ENCODE peak calls at places on chromosomes 3 and 15, in seven cellular contexts. One of them, this sample, is unnamed.

GRCh38 chr3:133812872-133813271 is 7.3 kb downstream of the SRPRB start:
- DNase-seq in transverse colon: no peak
- DNase-seq in CD4-positive, alpha-beta T cell: no peak
- DNase-seq in A549: no peak
- DNase-seq in right atrium auricular region: no peak
- DNase-seq in esophagus squamous epithelium: no peak
- DNase-seq in coronary artery: no peak
- DNase-seq in this sample: no peak

GRCh38 chr3:185489462-185489861 is 9.4 kb downstream of the TMEM41A start:
- DNase-seq in transverse colon: peak
- DNase-seq in CD4-positive, alpha-beta T cell: no peak
- DNase-seq in A549: no peak
- DNase-seq in right atrium auricular region: no peak
- DNase-seq in esophagus squamous epithelium: no peak
- DNase-seq in coronary artery: no peak
- DNase-seq in this sample: no peak

GRCh38 chr3:193974591-193974990 is 161.4 kb upstream of the HES1 start:
- DNase-seq in transverse colon: no peak
- DNase-seq in CD4-positive, alpha-beta T cell: no peak
- DNase-seq in A549: no peak
- DNase-seq in right atrium auricular region: no peak
- DNase-seq in esophagus squamous epithelium: no peak
- DNase-seq in coronary artery: no peak
- DNase-seq in this sample: no peak

GRCh38 chr3:184129012-184129411 is 6.1 kb upstream of the EIF2B5 start:
- DNase-seq in transverse colon: no peak
- DNase-seq in CD4-positive, alpha-beta T cell: no peak
- DNase-seq in A549: no peak
- DNase-seq in right atrium auricular region: no peak
- DNase-seq in esophagus squamous epithelium: no peak
- DNase-seq in coronary artery: no peak
- DNase-seq in this sample: no peak

GRCh38 chr3:49133226-49133951 is 539 bp upstream of the LAMB2 start:
- DNase-seq in transverse colon: peak
- DNase-seq in CD4-positive, alpha-beta T cell: no peak
- DNase-seq in A549: peak
- DNase-seq in right atrium auricular region: peak
- DNase-seq in esophagus squamous epithelium: no peak
- DNase-seq in coronary artery: peak
- DNase-seq in this sample: peak

GRCh38 chr3:186589115-186589514 is 18.6 kb downstream of the DNAJB11 start:
- DNase-seq in transverse colon: no peak
- DNase-seq in CD4-positive, alpha-beta T cell: no peak
- DNase-seq in A549: peak
- DNase-seq in right atrium auricular region: no peak
- DNase-seq in esophagus squamous epithelium: no peak
- DNase-seq in coronary artery: no peak
- DNase-seq in this sample: no peak

GRCh38 chr3:32952369-32953067 is 1.1 kb downstream of the CCR4 start:
- DNase-seq in transverse colon: no peak
- DNase-seq in CD4-positive, alpha-beta T cell: no peak
- DNase-seq in A549: no peak
- DNase-seq in right atrium auricular region: no peak
- DNase-seq in esophagus squamous epithelium: no peak
- DNase-seq in coronary artery: no peak
- DNase-seq in this sample: no peak

GRCh38 chr15:85499498-85499897 is 119.1 kb downstream of the AKAP13 start:
- DNase-seq in transverse colon: no peak
- DNase-seq in CD4-positive, alpha-beta T cell: no peak
- DNase-seq in A549: no peak
- DNase-seq in right atrium auricular region: no peak
- DNase-seq in esophagus squamous epithelium: no peak
- DNase-seq in coronary artery: no peak
- DNase-seq in this sample: no peak

GRCh38 chr15:49236869-49237268 is 66.8 kb downstream of the GALK2 start:
- DNase-seq in transverse colon: no peak
- DNase-seq in CD4-positive, alpha-beta T cell: no peak
- DNase-seq in A549: no peak
- DNase-seq in right atrium auricular region: no peak
- DNase-seq in esophagus squamous epithelium: no peak
- DNase-seq in coronary artery: no peak
- DNase-seq in this sample: no peak

GRCh38 chr3:32405711-32406323 is 14.2 kb downstream of the CMTM7 start:
- DNase-seq in transverse colon: no peak
- DNase-seq in CD4-positive, alpha-beta T cell: no peak
- DNase-seq in A549: no peak
- DNase-seq in right atrium auricular region: no peak
- DNase-seq in esophagus squamous epithelium: no peak
- DNase-seq in coronary artery: no peak
- DNase-seq in this sample: no peak

GRCh38 chr3:105705011-105705410 is 163.8 kb downstream of the CBLB start:
- DNase-seq in transverse colon: no peak
- DNase-seq in CD4-positive, alpha-beta T cell: no peak
- DNase-seq in A549: no peak
- DNase-seq in right atrium auricular region: no peak
- DNase-seq in esophagus squamous epithelium: no peak
- DNase-seq in coronary artery: no peak
- DNase-seq in this sample: no peak

GRCh38 chr3:112734718-112735350 is 93.9 kb upstream of the CCDC80 start:
- DNase-seq in transverse colon: peak
- DNase-seq in CD4-positive, alpha-beta T cell: peak
- DNase-seq in A549: peak
- DNase-seq in right atrium auricular region: peak
- DNase-seq in esophagus squamous epithelium: no peak
- DNase-seq in coronary artery: no peak
- DNase-seq in this sample: peak

GRCh38 chr15:27017168-27017809 is 46.3 kb downstream of the GABRG3 start:
- DNase-seq in transverse colon: no peak
- DNase-seq in CD4-positive, alpha-beta T cell: no peak
- DNase-seq in A549: peak
- DNase-seq in right atrium auricular region: no peak
- DNase-seq in esophagus squamous epithelium: no peak
- DNase-seq in coronary artery: no peak
- DNase-seq in this sample: peak

GRCh38 chr15:58676766-58677165 is 72.7 kb downstream of the ADAM10 start:
- DNase-seq in transverse colon: no peak
- DNase-seq in CD4-positive, alpha-beta T cell: no peak
- DNase-seq in A549: no peak
- DNase-seq in right atrium auricular region: no peak
- DNase-seq in esophagus squamous epithelium: no peak
- DNase-seq in coronary artery: no peak
- DNase-seq in this sample: no peak

GRCh38 chr3:181700168-181701087 is 11.3 kb upstream of the SOX2 start:
- DNase-seq in transverse colon: peak
- DNase-seq in CD4-positive, alpha-beta T cell: no peak
- DNase-seq in A549: peak
- DNase-seq in right atrium auricular region: no peak
- DNase-seq in esophagus squamous epithelium: no peak
- DNase-seq in coronary artery: no peak
- DNase-seq in this sample: no peak

DNA sequence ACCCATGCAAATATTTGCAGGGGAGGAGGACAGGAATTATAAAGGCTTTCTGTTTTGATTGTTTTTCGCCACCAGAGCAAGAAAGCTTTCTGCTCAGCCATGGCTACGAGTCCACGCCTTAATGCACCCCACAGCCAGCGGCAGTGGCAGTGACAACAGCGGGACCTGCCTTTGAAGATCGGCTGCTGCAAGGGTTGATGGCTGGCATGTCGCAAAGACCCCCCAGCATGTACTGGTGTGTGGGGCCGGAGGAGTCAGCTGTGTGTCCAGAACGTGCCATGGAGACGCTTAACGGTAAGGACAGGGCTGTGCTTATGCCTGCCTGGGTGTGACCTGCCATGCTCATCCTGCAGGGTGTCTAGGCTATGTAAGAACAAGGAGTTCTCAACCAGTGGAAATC is 5.3 kb downstream of the LRRK1 start:
- DNase-seq in transverse colon: no peak
- DNase-seq in CD4-positive, alpha-beta T cell: no peak
- DNase-seq in A549: no peak
- DNase-seq in right atrium auricular region: no peak
- DNase-seq in esophagus squamous epithelium: no peak
- DNase-seq in coronary artery: no peak
- DNase-seq in this sample: no peak
- H3K27ac ChIP-seq in transverse colon: no peak
- H3K27ac ChIP-seq in CD4-positive, alpha-beta T cell: no peak
- H3K27ac ChIP-seq in A549: no peak
- H3K27ac ChIP-seq in right atrium auricular region: no peak
- H3K27ac ChIP-seq in esophagus squamous epithelium: no peak
- H3K27ac ChIP-seq in coronary artery: no peak
- H3K27ac ChIP-seq in this sample: no peak

DNA sequence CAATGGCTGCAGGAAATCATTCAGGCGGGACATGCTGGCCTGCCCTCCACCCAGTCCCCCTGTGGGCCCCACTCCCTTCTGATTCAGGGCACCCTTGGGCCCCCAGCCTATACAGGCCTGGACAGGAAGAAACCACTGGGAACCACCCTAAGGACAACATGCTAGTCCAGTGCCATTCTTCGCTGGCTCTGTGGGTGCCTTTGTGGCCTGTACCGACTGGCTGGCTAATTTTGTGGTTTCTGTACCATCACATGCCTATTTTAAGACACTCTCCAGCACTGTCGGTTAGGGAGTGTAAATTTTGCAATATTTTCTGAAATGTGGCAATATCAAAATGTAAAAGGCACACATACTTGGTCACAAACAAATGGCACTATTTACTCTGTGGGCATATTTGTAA is 61.4 kb upstream of the POLG start:
- DNase-seq in transverse colon: no peak
- DNase-seq in CD4-positive, alpha-beta T cell: no peak
- DNase-seq in A549: no peak
- DNase-seq in right atrium auricular region: no peak
- DNase-seq in esophagus squamous epithelium: no peak
- DNase-seq in coronary artery: no peak
- DNase-seq in this sample: no peak
- H3K27ac ChIP-seq in transverse colon: no peak
- H3K27ac ChIP-seq in CD4-positive, alpha-beta T cell: no peak
- H3K27ac ChIP-seq in A549: no peak
- H3K27ac ChIP-seq in right atrium auricular region: no peak
- H3K27ac ChIP-seq in esophagus squamous epithelium: no peak
- H3K27ac ChIP-seq in coronary artery: no peak
- H3K27ac ChIP-seq in this sample: peak

GRCh38 chr15:65044724-65045481 is at the start of gene SLC51B:
- DNase-seq in transverse colon: peak
- DNase-seq in CD4-positive, alpha-beta T cell: no peak
- DNase-seq in A549: no peak
- DNase-seq in right atrium auricular region: no peak
- DNase-seq in esophagus squamous epithelium: no peak
- DNase-seq in coronary artery: no peak
- DNase-seq in this sample: no peak
- H3K27ac ChIP-seq in transverse colon: peak
- H3K27ac ChIP-seq in CD4-positive, alpha-beta T cell: no peak
- H3K27ac ChIP-seq in A549: peak
- H3K27ac ChIP-seq in right atrium auricular region: no peak
- H3K27ac ChIP-seq in esophagus squamous epithelium: peak
- H3K27ac ChIP-seq in coronary artery: no peak
- H3K27ac ChIP-seq in this sample: no peak

GRCh38 chr3:61846488-61846887 is 285.1 kb downstream of the PTPRG start:
- DNase-seq in transverse colon: no peak
- DNase-seq in CD4-positive, alpha-beta T cell: no peak
- DNase-seq in A549: no peak
- DNase-seq in right atrium auricular region: no peak
- DNase-seq in esophagus squamous epithelium: no peak
- DNase-seq in coronary artery: no peak
- DNase-seq in this sample: no peak

GRCh38 chr3:61844346-61844745 is 283.0 kb downstream of the PTPRG start:
- DNase-seq in transverse colon: no peak
- DNase-seq in CD4-positive, alpha-beta T cell: no peak
- DNase-seq in A549: no peak
- DNase-seq in right atrium auricular region: no peak
- DNase-seq in esophagus squamous epithelium: no peak
- DNase-seq in coronary artery: no peak
- DNase-seq in this sample: no peak

DNA sequence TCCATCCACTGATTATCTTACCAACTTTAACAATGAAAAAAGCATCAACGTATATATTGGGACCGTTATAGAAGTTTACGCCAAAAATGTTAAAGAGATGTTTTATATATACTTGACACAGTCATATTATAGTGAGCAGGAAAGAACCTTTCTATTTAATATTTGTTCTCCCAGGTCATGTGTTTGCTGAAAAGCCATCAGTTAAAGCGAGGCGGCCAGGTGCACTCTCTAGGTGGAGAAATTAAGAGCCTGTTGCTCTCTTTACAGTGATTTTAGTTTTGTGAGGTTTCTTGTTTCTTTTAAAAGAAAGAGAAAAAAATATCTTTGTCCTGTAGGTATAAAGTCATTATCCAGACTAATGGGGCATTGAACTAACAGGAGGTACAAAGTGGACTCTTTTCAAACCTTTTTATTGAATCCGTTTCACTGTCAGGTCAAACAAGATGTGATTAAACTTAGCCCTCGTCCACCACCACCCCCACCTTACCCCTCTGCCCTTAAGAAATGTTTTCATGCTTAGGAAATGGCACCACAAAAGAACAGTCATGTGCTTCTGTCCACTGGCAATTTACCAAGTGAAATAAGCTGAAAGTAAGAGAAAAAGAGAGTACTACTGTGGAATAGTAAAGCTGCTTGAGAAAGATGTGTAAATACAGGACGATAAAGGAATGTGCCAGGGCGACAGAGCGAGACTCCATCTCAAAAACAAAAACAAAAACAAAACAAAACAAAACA is 279.9 kb downstream of the PTPRG start:
- DNase-seq in transverse colon: no peak
- DNase-seq in CD4-positive, alpha-beta T cell: no peak
- DNase-seq in A549: no peak
- DNase-seq in right atrium auricular region: no peak
- DNase-seq in esophagus squamous epithelium: no peak
- DNase-seq in coronary artery: no peak
- DNase-seq in this sample: no peak
- H3K27ac ChIP-seq in transverse colon: no peak
- H3K27ac ChIP-seq in CD4-positive, alpha-beta T cell: no peak
- H3K27ac ChIP-seq in A549: no peak
- H3K27ac ChIP-seq in right atrium auricular region: no peak
- H3K27ac ChIP-seq in esophagus squamous epithelium: no peak
- H3K27ac ChIP-seq in coronary artery: peak
- H3K27ac ChIP-seq in this sample: no peak

GRCh38 chr3:69014022-69014580 is 617 bp upstream of the EOGT start:
- DNase-seq in transverse colon: no peak
- DNase-seq in CD4-positive, alpha-beta T cell: no peak
- DNase-seq in A549: no peak
- DNase-seq in right atrium auricular region: no peak
- DNase-seq in esophagus squamous epithelium: no peak
- DNase-seq in coronary artery: no peak
- DNase-seq in this sample: no peak

GRCh38 chr3:69011331-69011730 is 2.2 kb downstream of the EOGT start:
- DNase-seq in transverse colon: no peak
- DNase-seq in CD4-positive, alpha-beta T cell: no peak
- DNase-seq in A549: no peak
- DNase-seq in right atrium auricular region: no peak
- DNase-seq in esophagus squamous epithelium: no peak
- DNase-seq in coronary artery: no peak
- DNase-seq in this sample: no peak

GRCh38 chr3:69012836-69013255 is 638 bp downstream of the EOGT start:
- DNase-seq in transverse colon: peak
- DNase-seq in CD4-positive, alpha-beta T cell: peak
- DNase-seq in A549: peak
- DNase-seq in right atrium auricular region: no peak
- DNase-seq in esophagus squamous epithelium: no peak
- DNase-seq in coronary artery: peak
- DNase-seq in this sample: peak

GRCh38 chr3:69013256-69014021 is at the start of gene EOGT:
- DNase-seq in transverse colon: peak
- DNase-seq in CD4-positive, alpha-beta T cell: peak
- DNase-seq in A549: peak
- DNase-seq in right atrium auricular region: peak
- DNase-seq in esophagus squamous epithelium: no peak
- DNase-seq in coronary artery: peak
- DNase-seq in this sample: peak

GRCh38 chr3:69012111-69012835 is 1.2 kb downstream of the EOGT start:
- DNase-seq in transverse colon: peak
- DNase-seq in CD4-positive, alpha-beta T cell: no peak
- DNase-seq in A549: no peak
- DNase-seq in right atrium auricular region: no peak
- DNase-seq in esophagus squamous epithelium: no peak
- DNase-seq in coronary artery: peak
- DNase-seq in this sample: no peak
- H3K27ac ChIP-seq in transverse colon: peak
- H3K27ac ChIP-seq in CD4-positive, alpha-beta T cell: peak
- H3K27ac ChIP-seq in A549: peak
- H3K27ac ChIP-seq in right atrium auricular region: peak
- H3K27ac ChIP-seq in esophagus squamous epithelium: peak
- H3K27ac ChIP-seq in coronary artery: peak
- H3K27ac ChIP-seq in this sample: peak